ENCODE peak calls at places on chromosomes 3 and 15, in nine cellular contexts. R is nephron progenitor cell, F is WTC11, S is AG20443, Z is activated T-cell treated with anti-CD3 and anti-CD28 coated beads for 24 hours, K is cardiac muscle cell, B is NCI-H1092, V is NCI-H460, M is Daoy. A is an unnamed sample.

GRCh38 chr3:151871639-151872468 is 1.6 kb upstream of the SUCNR1 start:
- DNase-seq in R (no peak), M (peak; percentile 11), F (no peak), S (no peak), V (no peak), K (peak; percentile 43), B (no peak), Z (no peak), A (no peak)

GRCh38 chr3:182738583-182739514 is 54.5 kb upstream of the ATP11B start:
- DNase-seq in R (no peak), F (no peak), K (no peak), Z (no peak), B (no peak), V (no peak), M (peak; percentile 15), S (no peak), A (no peak)

GRCh38 chr15:20106026-20106425 is 435.6 kb downstream of the GOLGA6L6 start:
- DNase-seq in R (no peak), M (peak; percentile 21), S (no peak), Z (no peak), V (no peak), F (no peak), K (no peak), B (no peak), A (peak; percentile 17)

GRCh38 chr3:119492128-119492527 is 6.2 kb upstream of the TIMMDC1 start:
- DNase-seq in K (no peak), M (no peak), R (no peak), V (no peak), S (no peak), B (no peak), Z (no peak), F (no peak), A (no peak)

GRCh38 chr15:26382416-26383086 is 390.3 kb downstream of the GABRB3 start:
- DNase-seq in B (no peak), S (no peak), M (peak; percentile 33), R (no peak), K (no peak), V (no peak), F (no peak), Z (no peak), A (no peak)

GRCh38 chr15:90545095-90545494 is 15.4 kb downstream of the CRTC3 start:
- DNase-seq in K (no peak), Z (no peak), B (no peak), S (no peak), R (no peak), V (no peak), M (no peak), F (no peak), A (no peak)

GRCh38 chr3:101806491-101806890 is 27.5 kb downstream of the NXPE3 start:
- DNase-seq in V (no peak), Z (no peak), R (no peak), M (no peak), S (no peak), K (no peak), B (no peak), F (no peak), A (no peak)

GRCh38 chr3:18657858-18658820 is 233.0 kb upstream of the SATB1 start:
- DNase-seq in M (no peak), K (no peak), B (no peak), S (no peak), F (no peak), Z (no peak), V (no peak), R (no peak), A (no peak)

GRCh38 chr3:11768604-11769003 is 78.1 kb downstream of the TAMM41 start:
- DNase-seq in F (no peak), S (no peak), B (no peak), R (no peak), K (no peak), Z (no peak), V (no peak), M (no peak), A (no peak)

GRCh38 chr3:172924546-172924945 is 174.0 kb downstream of the ECT2 start:
- DNase-seq in S (no peak), R (no peak), Z (no peak), B (no peak), V (no peak), F (no peak), M (peak; percentile 23), K (no peak), A (no peak)

GRCh38 chr3:179486806-179487205 is 35.5 kb upstream of the GNB4 start:
- DNase-seq in R (no peak), K (no peak), F (no peak), V (no peak), S (no peak), B (no peak), M (no peak), Z (no peak), A (no peak)

GRCh38 chr3:43770426-43771103 is 79.8 kb downstream of the ABHD5 start:
- DNase-seq in R (no peak), Z (peak; percentile 32), S (peak; percentile 67), V (peak; percentile 41), B (no peak), F (no peak), K (peak; percentile 41), M (peak; percentile 70), A (peak; percentile 86)

GRCh38 chr3:151526771-151527170 is 65.9 kb upstream of the IGSF10 start:
- DNase-seq in Z (no peak), V (no peak), S (no peak), F (no peak), M (no peak), B (no peak), R (no peak), K (no peak), A (no peak)

GRCh38 chr3:134052370-134052769 is 22.6 kb upstream of the SLCO2A1 start:
- DNase-seq in R (no peak), Z (no peak), M (no peak), B (no peak), F (no peak), V (no peak), S (no peak), K (no peak), A (no peak)

GRCh38 chr3:171230857-171231256 is 204.3 kb upstream of the SLC2A2 start:
- DNase-seq in F (no peak), Z (no peak), R (no peak), V (no peak), M (no peak), S (no peak), B (no peak), K (peak; percentile 19), A (no peak)

GRCh38 chr3:59300727-59301134 is 250.9 kb upstream of the CFAP20DC start:
- DNase-seq in K (peak; percentile 49), S (no peak), R (no peak), Z (no peak), M (no peak), F (no peak), B (no peak), V (no peak), A (no peak)

GRCh38 chr15:63452552-63453136 is 51.7 kb upstream of the USP3 start:
- DNase-seq in B (no peak), M (no peak), S (no peak), R (no peak), Z (no peak), K (no peak), V (no peak), F (no peak), A (no peak)

GRCh38 chr15:23566070-23567050 is 886 bp downstream of the MKRN3 start:
- DNase-seq in K (no peak), B (no peak), R (no peak), S (no peak), F (no peak), Z (peak; percentile 18), V (no peak), M (peak; percentile 67), A (no peak)

GRCh38 chr15:41969851-41970431 is 2.4 kb downstream of the EHD4 start:
- DNase-seq in M (peak; percentile 45), V (no peak), S (no peak), R (no peak), Z (no peak), F (no peak), B (no peak), K (no peak), A (no peak)

GRCh38 chr3:69130689-69131088 is 8.3 kb upstream of the LMOD3 start:
- DNase-seq in Z (no peak), B (no peak), R (no peak), V (no peak), M (no peak), S (no peak), F (no peak), K (no peak), A (no peak)

A was measured in left cardiac atrium.